ENCODE peak calls at places on chromosomes 2 and 18, in five cellular contexts. One of them, this sample, is unnamed.

GRCh38 chr18:4510709-4511108 is 55.6 kb upstream of the DLGAP1 start:
- DNase-seq in NCI-H1105: no peak
- DNase-seq in T-cell: no peak
- DNase-seq in neuronal stem cell: peak
- DNase-seq in HT1080: no peak
- DNase-seq in this sample: no peak

GRCh38 chr2:127014630-127015029 is 92.3 kb downstream of the BIN1 start:
- DNase-seq in NCI-H1105: no peak
- DNase-seq in T-cell: no peak
- DNase-seq in neuronal stem cell: no peak
- DNase-seq in HT1080: peak
- DNase-seq in this sample: no peak

GRCh38 chr2:223526106-223526505 is 76.1 kb downstream of the SCG2 start:
- DNase-seq in NCI-H1105: no peak
- DNase-seq in T-cell: no peak
- DNase-seq in neuronal stem cell: no peak
- DNase-seq in HT1080: peak
- DNase-seq in this sample: no peak

GRCh38 chr2:75099521-75099922 is 99.8 kb downstream of the TACR1 start:
- DNase-seq in NCI-H1105: no peak
- DNase-seq in T-cell: no peak
- DNase-seq in neuronal stem cell: no peak
- DNase-seq in HT1080: peak
- DNase-seq in this sample: no peak

GRCh38 chr2:190446750-190447516 is 38.8 kb downstream of the MFSD6 start:
- DNase-seq in NCI-H1105: no peak
- DNase-seq in T-cell: no peak
- DNase-seq in neuronal stem cell: no peak
- DNase-seq in HT1080: no peak
- DNase-seq in this sample: no peak

GRCh38 chr2:86570069-86570468 is 6.8 kb upstream of the CHMP3 start:
- DNase-seq in NCI-H1105: no peak
- DNase-seq in T-cell: no peak
- DNase-seq in neuronal stem cell: no peak
- DNase-seq in HT1080: no peak
- DNase-seq in this sample: no peak

GRCh38 chr2:24830786-24831185 is 37.6 kb downstream of the CENPO start:
- DNase-seq in NCI-H1105: no peak
- DNase-seq in T-cell: no peak
- DNase-seq in neuronal stem cell: no peak
- DNase-seq in HT1080: no peak
- DNase-seq in this sample: no peak

GRCh38 chr2:158131483-158131912 is 29.8 kb downstream of the UPP2 start:
- DNase-seq in NCI-H1105: no peak
- DNase-seq in T-cell: no peak
- DNase-seq in neuronal stem cell: no peak
- DNase-seq in HT1080: no peak
- DNase-seq in this sample: no peak

GRCh38 chr2:134737671-134738070 is 18.9 kb upstream of the TMEM163 start:
- DNase-seq in NCI-H1105: no peak
- DNase-seq in T-cell: no peak
- DNase-seq in neuronal stem cell: no peak
- DNase-seq in HT1080: no peak
- DNase-seq in this sample: no peak

GRCh38 chr18:67310826-67311225 is 205.7 kb downstream of the DSEL start:
- DNase-seq in NCI-H1105: no peak
- DNase-seq in T-cell: no peak
- DNase-seq in neuronal stem cell: no peak
- DNase-seq in HT1080: peak
- DNase-seq in this sample: no peak

GRCh38 chr2:239290618-239291504 is 110.0 kb downstream of the HDAC4 start:
- DNase-seq in NCI-H1105: peak
- DNase-seq in T-cell: no peak
- DNase-seq in neuronal stem cell: peak
- DNase-seq in HT1080: no peak
- DNase-seq in this sample: no peak

This sample was measured in neural crest cell.